ENCODE peak calls at places on chromosomes 1 and 21, in five cellular contexts. W is neuronal stem cell, N is mesenchymal stem cell, F is H1, C is trophoblast cell. V is an unnamed sample. For H3K4me1, the result is how much of the 10 kb centered on the place peaks cover.

GRCh38 chr1:20624709-20625108 is 8.5 kb upstream of the PINK1 start:
- DNase-seq in W (no peak), F (no peak), N (no peak), C (no peak), V (no peak)

GRCh38 chr1:235069577-235070563 is 58.8 kb downstream of the TOMM20 start:
- DNase-seq in C (peak), F (no peak), N (peak), W (no peak), V (no peak)

GRCh38 chr1:151159373-151159772 is 2.9 kb downstream of the TNFAIP8L2 start:
- DNase-seq in W (no peak), N (no peak), F (no peak), C (no peak), V (no peak)

GRCh38 chr1:50476800-50477199 is 53.6 kb upstream of the DMRTA2 start:
- DNase-seq in F (no peak), C (no peak), N (no peak), W (no peak), V (no peak)

GRCh38 chr1:94698759-94699502 is 121.2 kb upstream of the SLC44A3 start:
- DNase-seq in C (peak), N (peak), F (no peak), W (no peak), V (no peak)

GRCh38 chr1:184387069-184387870 is 441 bp downstream of the C1orf21 start:
- DNase-seq in W (no peak), N (peak), F (no peak), C (peak), V (peak)

GRCh38 chr1:115239148-115239820 is 98.8 kb downstream of the NGF start:
- DNase-seq in N (no peak), W (no peak), F (no peak), C (peak), V (no peak)

GRCh38 chr1:198096390-198096789 is 60.4 kb upstream of the NEK7 start:
- DNase-seq in C (peak), W (no peak), F (no peak), N (no peak), V (no peak)

GRCh38 chr1:182794802-182795201 is 5.2 kb downstream of the NPL start:
- DNase-seq in N (no peak), W (no peak), F (no peak), C (no peak), V (no peak)

GRCh38 chr1:223712856-223713494 is 636 bp downstream of the CAPN2 start:
- DNase-seq in C (no peak), W (no peak), F (no peak), N (no peak), V (peak)

GRCh38 chr21:43609501-43610340 is 49.6 kb downstream of the HSF2BP start:
- DNase-seq in N (peak), W (no peak), F (no peak), C (peak), V (no peak)

GRCh38 chr1:222234351-222234750 is 313.6 kb downstream of the HHIPL2 start:
- DNase-seq in F (no peak), C (no peak), W (no peak), N (no peak), V (no peak)

GRCh38 chr1:150366416-150367296 is 2.7 kb downstream of the RPRD2 start:
- DNase-seq in N (peak), W (no peak), C (peak), F (no peak), V (no peak)

GRCh38 chr1:147580609-147581008 is 39.3 kb downstream of the BCL9 start:
- DNase-seq in W (no peak), N (no peak), C (no peak), F (no peak), V (no peak)

GRCh38 chr1:48936436-48936835 is 159.7 kb upstream of the BEND5 start:
- DNase-seq in N (no peak), W (no peak), F (no peak), C (no peak), V (no peak)

GRCh38 chr21:21184771-21185528 is 186.7 kb downstream of the NCAM2 start:
- DNase-seq in C (no peak), W (no peak), F (no peak), N (no peak), V (no peak)

GRCh38 chr1:233707153-233707905 is 93.4 kb downstream of the KCNK1 start:
- DNase-seq in N (no peak), W (no peak), C (peak), F (no peak), V (no peak)

GRCh38 chr1:165773324-165773965 is 4.8 kb upstream of the TMCO1 start:
- DNase-seq in W (no peak), F (no peak), N (peak), C (peak), V (no peak)

GRCh38 chr1:43348809-43349593 is 9.8 kb upstream of the CDC20 start:
- DNase-seq in F (peak), N (peak), W (peak), C (peak), V (peak)

GRCh38 chr1:193143285-193143684 is 21.5 kb downstream of the CDC73 start:
- DNase-seq in W (no peak), N (peak), F (no peak), C (peak), V (no peak)

GRCh38 chr1:173527151-173527826 is 50.2 kb downstream of the PRDX6 start:
- DNase-seq in C (peak), F (no peak), N (peak), W (no peak), V (no peak)

GRCh38 chr1:110777228-110777627 is 95.7 kb upstream of the CD53 start:
- DNase-seq in C (no peak), W (no peak), F (no peak), N (no peak), V (no peak)

GRCh38 chr1:230768903-230769570 is 21.8 kb downstream of the CAPN9 start:
- DNase-seq in F (no peak), N (peak), C (peak), W (no peak), V (no peak)

GRCh38 chr1:236389253-236389652 is 4.8 kb upstream of the EDARADD start:
- DNase-seq in F (no peak), N (no peak), W (no peak), C (peak), V (no peak)

GRCh38 chr1:228029281-228029680 is 22.5 kb downstream of the WNT3A start:
- DNase-seq in C (no peak), F (no peak), N (no peak), W (no peak), V (peak)

GRCh38 chr1:226131639-226132038 is 54.9 kb downstream of the ACBD3 start:
- DNase-seq in C (peak), W (no peak), N (no peak), F (no peak), V (no peak)

GRCh38 chr1:52551476-52552235 is 1.2 kb downstream of the TUT4 start:
- DNase-seq in C (peak), N (peak), F (no peak), W (peak), V (no peak)

GRCh38 chr1:10830961-10831669 is 34.7 kb upstream of the CASZ1 start:
- DNase-seq in F (no peak), N (no peak), W (no peak), C (no peak), V (no peak)

GRCh38 chr1:10915594-10915993 is 96.9 kb upstream of the TARDBP start:
- DNase-seq in W (no peak), N (no peak), C (no peak), F (no peak), V (no peak)

GRCh38 chr1:10825592-10825991 is 29.1 kb upstream of the CASZ1 start:
- DNase-seq in C (no peak), W (no peak), N (no peak), F (no peak), V (no peak)

GRCh38 chr1:37476087-37476452 is 1.7 kb downstream of the ZC3H12A start:
- DNase-seq in C (no peak), W (no peak), F (no peak), N (no peak), V (no peak)

GRCh38 chr21:27021046-27021445 is 54.2 kb upstream of the ADAMTS5 start:
- DNase-seq in F (no peak), C (no peak), W (no peak), N (no peak), V (no peak)

GRCh38 chr1:58577676-58578073 is 623 bp upstream of the TACSTD2 start:
- DNase-seq in N (no peak), C (no peak), W (no peak), F (no peak), V (no peak)

GRCh38 chr1:204591473-204592090 is 75.4 kb downstream of the MDM4 start:
- DNase-seq in F (no peak), C (peak), W (no peak), N (peak), V (no peak)

GRCh38 chr1:89910268-89910667 is 84.6 kb upstream of the ZNF326 start:
- DNase-seq in C (peak), F (no peak), N (no peak), W (no peak), V (no peak)

GRCh38 chr1:89908294-89908992 is 86.5 kb upstream of the ZNF326 start:
- DNase-seq in N (no peak), C (no peak), W (no peak), F (no peak), V (no peak)

GRCh38 chr1:89907669-89908293 is 86.9 kb downstream of the LRRC8D start:
- DNase-seq in F (no peak), N (peak), C (no peak), W (no peak), V (no peak)

GRCh38 chr1:89910780-89911179 is 84.1 kb upstream of the ZNF326 start:
- DNase-seq in C (peak), F (no peak), N (peak), W (no peak), V (peak)

GRCh38 chr1:89908993-89909436 is 85.9 kb upstream of the ZNF326 start:
- DNase-seq in W (no peak), C (peak), F (no peak), N (peak), V (no peak)
- H3K27ac ChIP-seq in W (no peak), C (peak), F (no peak), N (peak), V (no peak)

GRCh38 chr1:26711777-26712176 is 16.0 kb downstream of the ARID1A start:
- DNase-seq in N (no peak), W (no peak), C (no peak), F (no peak), V (no peak)

GRCh38 chr1:26705788-26706237 is 10.0 kb downstream of the ARID1A start:
- DNase-seq in N (peak), W (no peak), C (peak), F (no peak), V (no peak)

GRCh38 chr1:26706315-26706714 is 10.5 kb downstream of the ARID1A start:
- DNase-seq in F (no peak), C (no peak), N (peak), W (no peak), V (no peak)

DNA sequence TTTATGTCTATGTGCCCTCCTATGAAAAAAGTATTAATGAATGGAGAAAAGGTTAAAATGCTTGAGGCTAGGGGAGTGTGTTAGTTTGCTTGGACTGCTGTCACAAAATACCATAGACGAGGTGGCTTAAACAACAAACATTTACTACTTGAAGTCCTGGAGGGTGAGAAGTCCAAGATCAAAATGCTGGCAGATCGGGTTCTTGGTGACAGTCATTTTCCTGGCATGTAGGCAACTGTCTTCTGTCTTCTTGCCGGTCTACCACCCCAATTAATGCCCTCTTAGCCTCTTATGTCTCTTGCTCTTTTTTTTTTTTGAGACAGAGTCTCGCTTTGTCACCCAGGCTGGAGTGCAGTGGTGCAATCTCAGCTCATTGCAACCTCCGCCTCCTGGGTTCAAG is 15.0 kb downstream of the ARID1A start:
- DNase-seq in N (no peak), F (no peak), W (no peak), C (peak), V (no peak)
- H2BK12ac ChIP-seq in N (no peak), F (no peak), W (no peak), C (no peak), V (no peak)

GRCh38 chr1:206465951-206466350 is 4.3 kb upstream of the IKBKE start:
- DNase-seq in W (no peak), C (no peak), F (no peak), N (no peak), V (no peak)

GRCh38 chr1:206461602-206462455 is 8.4 kb upstream of the IKBKE start:
- DNase-seq in F (no peak), N (peak), C (peak), W (peak), V (peak)

GRCh38 chr1:206463137-206463536 is 7.1 kb upstream of the IKBKE start:
- DNase-seq in F (no peak), N (no peak), C (no peak), W (no peak), V (no peak)

GRCh38 chr1:206464456-206464964 is 5.8 kb upstream of the IKBKE start:
- DNase-seq in F (no peak), C (no peak), W (no peak), N (peak), V (no peak)

GRCh38 chr1:206463911-206464310 is 6.4 kb upstream of the IKBKE start:
- DNase-seq in W (no peak), F (no peak), C (no peak), N (no peak), V (no peak)
- H3K4me1 ChIP-seq in W (under half), F (under half), C (under half), N (under half), V (under half)

DNA sequence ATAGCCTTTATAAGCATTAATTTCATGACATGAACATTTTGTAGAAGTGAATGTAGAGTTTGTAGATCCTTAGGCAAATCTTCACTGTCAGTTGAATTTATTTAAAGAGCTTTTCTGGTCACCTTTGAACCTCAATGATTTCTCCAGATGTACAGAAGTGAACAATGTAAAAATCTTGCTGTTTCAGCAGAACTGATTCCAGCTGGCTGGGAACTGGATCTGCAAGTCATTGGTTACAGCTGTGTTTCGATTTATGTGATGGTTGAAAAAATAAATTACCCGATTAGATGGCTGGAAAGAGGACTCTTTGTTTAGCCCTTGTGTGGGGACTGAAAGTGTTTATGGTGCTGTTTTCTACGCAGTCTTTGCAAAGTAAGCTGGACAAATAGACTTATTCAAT is 849.8 kb downstream of the USP25 start:
- DNase-seq in N (peak), F (no peak), W (no peak), C (no peak), V (no peak)
- H3K27ac ChIP-seq in N (no peak), F (no peak), W (no peak), C (no peak), V (no peak)

DNA sequence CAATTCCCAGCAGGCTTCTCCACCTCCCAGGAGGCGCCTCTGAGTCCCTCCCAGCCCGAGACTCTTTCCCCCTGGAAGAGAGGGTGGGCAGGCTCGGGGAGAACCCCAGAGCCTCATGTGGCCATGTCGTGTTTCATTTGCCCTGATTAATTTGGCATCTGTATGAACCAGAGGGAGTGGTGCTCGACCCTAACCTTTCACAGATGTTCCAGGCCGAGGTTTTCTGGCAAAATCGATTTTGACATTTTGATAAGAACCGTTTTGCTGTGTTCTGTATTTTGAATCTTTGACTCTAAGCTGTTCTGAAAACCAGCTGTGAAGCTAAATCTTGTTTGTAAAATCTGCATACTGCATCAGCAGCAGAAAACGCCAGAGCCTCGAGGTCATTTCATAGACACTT is 367.4 kb downstream of the CAMTA1 start:
- DNase-seq in C (no peak), F (no peak), W (no peak), N (no peak), V (no peak)
- H2BK12ac ChIP-seq in C (no peak), F (no peak), W (no peak), N (no peak), V (no peak)

DNA sequence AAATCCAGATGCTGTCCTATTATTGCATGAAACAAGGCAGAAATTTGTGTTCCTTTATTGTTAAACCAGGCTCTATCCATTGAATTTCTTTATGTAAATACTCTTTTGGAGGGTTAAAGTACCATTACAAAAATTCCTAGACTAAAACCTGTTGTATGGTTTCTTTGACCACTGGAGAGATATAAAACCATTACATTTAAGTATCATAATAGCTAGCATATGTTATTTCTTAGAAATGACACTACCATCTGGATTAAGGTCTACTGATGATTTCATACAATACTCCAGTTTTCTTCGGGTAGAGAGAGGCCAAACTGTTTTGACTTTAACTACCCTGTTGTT is 154.7 kb upstream of the C1orf87 start:
- DNase-seq in N (no peak), W (no peak), C (no peak), F (no peak), V (no peak)
- H3K4me1 ChIP-seq in N (under half), W (under half), C (under half), F (under half), V (under half)

GRCh38 chr1:2134232-2134603 is 60.4 kb downstream of the FAAP20 start:
- DNase-seq in N (no peak), W (no peak), F (no peak), C (no peak), V (no peak)

GRCh38 chr1:2135866-2136265 is 58.7 kb downstream of the FAAP20 start:
- DNase-seq in F (no peak), N (no peak), C (peak), W (no peak), V (no peak)

GRCh38 chr1:2136386-2136821 is 58.2 kb downstream of the FAAP20 start:
- DNase-seq in W (no peak), F (no peak), C (no peak), N (no peak), V (no peak)

GRCh38 chr1:2134604-2135307 is 59.8 kb downstream of the FAAP20 start:
- DNase-seq in F (no peak), W (no peak), N (no peak), C (peak), V (no peak)

DNA sequence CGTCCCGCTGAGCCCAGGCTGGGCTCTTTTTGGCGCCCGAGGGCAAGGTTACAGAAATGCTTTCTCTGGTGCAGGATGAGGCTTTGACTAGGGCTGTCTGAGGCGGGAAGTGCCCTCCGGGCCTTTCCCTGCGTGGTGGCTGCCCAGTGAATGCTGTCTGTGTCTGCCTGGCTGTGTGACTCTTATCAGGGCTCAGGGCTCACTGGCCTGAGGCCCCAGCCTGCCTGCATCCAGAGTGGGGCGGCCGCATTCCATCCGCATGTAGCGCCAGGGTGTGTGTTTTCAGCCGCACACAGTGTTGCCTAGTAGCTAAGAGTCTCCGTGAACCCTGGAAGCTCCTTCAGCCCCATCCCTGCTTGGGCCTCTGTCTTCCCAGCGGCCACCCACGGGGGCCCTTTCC is 59.1 kb downstream of the FAAP20 start:
- DNase-seq in C (peak), N (peak), F (no peak), W (peak), V (no peak)
- H3K27ac ChIP-seq in C (peak), N (peak), F (no peak), W (peak), V (no peak)

GRCh38 chr1:171173069-171173468 is 12.0 kb upstream of the FMO2 start:
- DNase-seq in W (no peak), N (no peak), C (no peak), F (no peak), V (no peak)
- H2BK12ac ChIP-seq in W (no peak), N (no peak), C (no peak), F (no peak), V (no peak)

V was measured in H9.